ENCODE peak calls at places on chromosomes 4 and X, in four cellular contexts. T is mesenchymal stem cell, G is mesendoderm, C is IMR-90. Y is an unnamed sample.

GRCh38 chr4:36081185-36081584 is 163.1 kb downstream of the ARAP2 start:
- DNase-seq in G (no peak), C (no peak), T (no peak), Y (no peak)

GRCh38 chrX:14837155-14837554 is 35.7 kb downstream of the FANCB start:
- DNase-seq in G (no peak), C (no peak), T (no peak), Y (no peak)

GRCh38 chrX:2423293-2423692 is 77.5 kb downstream of the DHRSX start:
- DNase-seq in T (peak), C (peak), G (no peak), Y (no peak)

GRCh38 chrX:10496345-10496965 is 123.9 kb downstream of the MID1 start:
- DNase-seq in G (no peak), T (peak), C (peak), Y (no peak)

GRCh38 chr4:139892973-139893736 is 227.5 kb downstream of the MGST2 start:
- DNase-seq in C (no peak), G (peak), T (no peak), Y (no peak)

GRCh38 chrX:72620550-72621145 is 48.0 kb upstream of the HDAC8 start:
- DNase-seq in T (peak), C (peak), G (no peak), Y (no peak)

GRCh38 chr4:42995343-42995944 is 102.9 kb downstream of the GRXCR1 start:
- DNase-seq in T (peak), C (peak), G (peak), Y (peak)

GRCh38 chr4:4182835-4183568 is 43.7 kb downstream of the OTOP1 start:
- DNase-seq in C (no peak), T (no peak), G (peak), Y (peak)

GRCh38 chr4:6749340-6750171 is 33.0 kb upstream of the KIAA0232 start:
- DNase-seq in T (peak), C (peak), G (no peak), Y (no peak)

GRCh38 chrX:7330971-7331746 is 183.2 kb upstream of the PUDP start:
- DNase-seq in G (no peak), T (peak), C (peak), Y (no peak)

GRCh38 chrX:72394518-72395163 is 88.9 kb upstream of the CITED1 start:
- DNase-seq in T (peak), G (no peak), C (peak), Y (no peak)

DNA sequence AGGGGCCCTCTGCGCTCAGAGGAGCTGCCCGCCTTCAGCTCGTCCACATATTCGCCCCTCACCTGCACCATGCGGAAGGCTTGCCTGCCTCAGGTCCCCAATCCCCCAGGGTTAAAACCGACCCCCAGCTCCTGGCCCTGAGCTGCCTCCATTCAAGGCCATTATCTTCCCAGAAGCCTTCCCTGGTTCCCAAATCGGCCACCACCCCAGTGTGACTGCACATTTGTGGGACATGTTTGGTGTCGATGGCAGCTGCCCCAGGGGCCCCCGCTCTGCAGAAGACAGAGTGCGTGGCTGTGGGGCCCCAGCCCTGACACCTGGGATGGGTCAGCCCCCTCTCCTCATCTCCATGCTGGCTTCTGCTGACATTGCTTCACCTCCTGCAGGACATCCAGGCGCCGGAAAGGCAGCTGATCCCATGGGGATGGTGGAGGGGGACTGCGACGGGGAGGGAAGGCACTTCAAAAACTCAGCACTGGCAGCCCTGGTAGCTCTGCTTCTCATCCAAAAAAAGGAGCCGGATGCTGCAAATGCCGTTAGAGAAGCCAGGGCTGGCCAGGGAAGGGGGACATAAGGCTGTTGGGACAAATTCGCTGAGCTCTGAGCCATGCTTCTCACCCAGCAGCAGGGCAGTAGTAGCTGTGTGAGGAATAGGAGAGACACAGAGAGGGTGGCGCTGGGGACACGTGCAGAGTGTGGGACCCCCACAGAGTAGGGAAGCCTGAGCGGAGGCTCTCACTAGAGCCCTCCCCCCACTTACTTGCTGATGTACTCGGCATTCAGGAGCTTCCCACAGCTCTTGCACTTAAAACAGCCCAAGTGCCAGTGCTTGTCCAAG is 78.5 kb downstream of the ABLIM2 start:
- DNase-seq in T (no peak), G (peak), C (no peak), Y (no peak)
- H2BK5ac ChIP-seq in T (no peak), G (no peak), C (no peak), Y (peak)

GRCh38 chr4:168534535-168534934 is 37.7 kb downstream of the PALLD start:
- DNase-seq in T (no peak), G (no peak), C (no peak), Y (no peak)

GRCh38 chr4:168537556-168537955 is 40.7 kb downstream of the PALLD start:
- DNase-seq in G (no peak), C (no peak), T (no peak), Y (no peak)

GRCh38 chr4:168536448-168536847 is 39.6 kb downstream of the PALLD start:
- DNase-seq in G (peak), C (no peak), T (no peak), Y (no peak)

GRCh38 chr4:168537086-168537485 is 40.2 kb downstream of the PALLD start:
- DNase-seq in C (no peak), T (no peak), G (no peak), Y (no peak)

GRCh38 chr4:168535689-168536088 is 38.8 kb downstream of the PALLD start:
- DNase-seq in T (no peak), C (no peak), G (no peak), Y (no peak)
- H3K4me3 ChIP-seq in T (no peak), C (no peak), G (no peak), Y (no peak)

DNA sequence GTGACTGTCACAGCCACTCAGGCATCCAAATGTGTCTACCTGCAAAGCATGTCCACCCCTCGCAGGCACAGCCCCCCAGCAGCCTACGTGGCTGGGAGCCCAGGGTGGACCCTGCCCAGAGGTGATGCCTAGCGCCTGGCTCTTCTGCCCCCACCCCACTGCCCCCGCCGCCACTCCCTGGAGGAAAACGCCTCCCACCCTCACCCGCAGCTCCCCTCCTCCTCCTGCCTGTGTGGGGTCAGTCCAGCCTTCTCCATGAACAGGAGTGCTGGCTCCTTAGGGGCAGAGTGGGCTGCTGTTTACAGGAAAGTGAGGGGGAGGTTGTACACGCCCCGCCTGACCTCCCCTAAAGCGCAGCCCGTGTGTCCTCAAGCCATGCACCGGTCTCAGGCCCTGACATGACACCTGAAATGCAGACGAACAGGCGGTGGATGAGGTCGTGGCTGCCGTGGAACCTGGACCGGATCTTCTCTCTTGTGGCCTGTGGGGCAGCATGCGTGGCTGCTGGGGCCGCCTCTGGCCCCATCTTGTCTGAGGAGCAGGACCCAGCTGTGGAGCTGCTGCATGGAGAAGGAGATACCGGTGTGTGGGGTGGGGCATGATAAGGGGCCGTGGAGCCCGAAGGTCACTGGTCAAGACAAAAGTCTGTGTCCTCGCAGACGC is 11.9 kb upstream of the MXD4 start:
- DNase-seq in T (no peak), C (no peak), G (no peak), Y (no peak)
- H3K9ac ChIP-seq in T (no peak), C (no peak), G (no peak), Y (peak)

GRCh38 chr4:99644453-99644852 is 13.2 kb downstream of the C4orf54 start:
- DNase-seq in C (no peak), T (no peak), G (peak), Y (no peak)
- H2BK5ac ChIP-seq in C (no peak), T (no peak), G (no peak), Y (no peak)

GRCh38 chrX:46185923-46186810 is 359.1 kb downstream of the ZNF674 start:
- DNase-seq in C (no peak), T (no peak), G (no peak), Y (no peak)

GRCh38 chrX:46179748-46180147 is 365.5 kb downstream of the ZNF674 start:
- DNase-seq in C (no peak), G (no peak), T (no peak), Y (no peak)

GRCh38 chrX:46184749-46185148 is 360.5 kb downstream of the ZNF674 start:
- DNase-seq in G (no peak), C (no peak), T (no peak), Y (no peak)

GRCh38 chrX:46178763-46179162 is 366.5 kb downstream of the ZNF674 start:
- DNase-seq in C (no peak), G (no peak), T (no peak), Y (no peak)

DNA sequence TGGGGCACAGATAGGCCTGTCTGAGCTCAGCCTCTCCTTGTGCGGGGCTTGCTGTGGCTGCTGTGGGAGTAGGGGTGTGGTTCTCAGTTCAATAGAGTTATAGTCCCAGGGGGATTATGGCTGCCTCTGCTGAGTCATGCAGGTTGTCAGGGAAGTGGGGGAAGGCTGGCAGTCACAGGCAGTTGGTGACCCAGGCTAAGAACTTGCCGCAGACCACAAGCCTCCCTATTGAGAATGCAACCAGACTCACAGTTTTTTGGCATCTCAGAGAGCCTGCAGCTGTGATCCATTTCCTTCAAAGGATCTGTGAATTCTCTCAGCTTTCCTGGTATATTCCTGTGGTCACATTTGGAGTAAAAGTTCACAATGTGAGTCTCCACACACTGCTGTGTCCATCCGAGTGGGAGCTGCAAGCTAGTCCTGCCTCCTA is 364.9 kb downstream of the ZNF674 start:
- DNase-seq in C (peak), T (peak), G (peak), Y (peak)
- H3K4me3 ChIP-seq in C (no peak), T (no peak), G (no peak), Y (no peak)

DNA sequence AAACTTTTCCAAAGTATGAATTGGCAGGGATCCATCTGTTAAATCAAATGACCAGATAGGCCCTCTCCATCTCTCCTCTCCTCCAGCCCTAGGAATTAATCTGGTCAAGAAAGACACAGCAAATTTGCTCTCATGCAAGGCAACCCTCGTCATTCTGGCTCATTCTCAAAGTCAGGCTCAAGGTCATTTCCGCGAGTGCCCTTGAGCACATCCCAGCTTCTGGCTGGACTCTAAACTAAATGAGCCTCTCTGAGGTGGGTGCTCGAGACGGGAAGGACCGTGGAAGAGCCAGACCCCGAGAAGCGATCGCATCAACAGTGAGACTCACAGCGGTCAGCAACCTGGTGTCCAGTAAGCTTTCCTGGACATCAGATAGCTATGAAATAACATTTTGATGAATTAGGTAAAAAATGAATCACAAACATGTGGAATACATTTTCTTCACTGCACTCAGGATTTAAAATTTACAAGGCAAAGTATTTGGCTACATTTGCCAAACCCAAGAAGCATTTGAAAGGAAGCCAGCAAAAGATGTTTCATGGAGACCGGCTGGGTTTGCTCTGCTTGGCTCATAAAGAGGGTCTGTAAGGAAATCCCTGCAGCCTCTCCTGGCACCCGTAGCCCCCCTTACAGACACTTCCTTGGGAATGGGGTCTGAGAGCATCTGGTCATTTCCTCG is 121.0 kb downstream of the ENPP6 start:
- DNase-seq in C (peak), T (no peak), G (no peak), Y (no peak)
- H3K9ac ChIP-seq in C (peak), T (peak), G (peak), Y (no peak)